ENCODE peak calls at places on chromosomes 7 and 10, in nine cellular contexts. B is EH; X is neural crest cell; Z is CD14-positive monocyte; D is NCI-H1417; W is psoas muscle; P is posterior cingulate gyrus; S is stimulated activated CD4-positive, alpha-beta T cell treated with anti-CD3 and anti-CD28 coated beads, TNF-alpha, amount 100 ng/mL, for 4 hours; A is GM13977. Y is an unnamed sample.

GRCh38 chr7:55020481-55020871 is 1.7 kb downstream of the EGFR start:
- DNase-seq in X (no peak), B (no peak), D (no peak), S (no peak), A (no peak), W (peak), Z (no peak), P (no peak), Y (peak)

GRCh38 chr7:1163121-1163520 is 3.1 kb upstream of the ZFAND2A start:
- DNase-seq in X (no peak), B (no peak), Z (no peak), P (no peak), D (no peak), S (no peak), A (no peak), W (no peak), Y (no peak)

GRCh38 chr7:96116173-96116572 is 205.7 kb downstream of the SLC25A13 start:
- DNase-seq in S (no peak), B (no peak), P (no peak), X (no peak), A (no peak), W (no peak), D (no peak), Z (no peak), Y (no peak)

GRCh38 chr7:107658467-107658866 is 2.2 kb upstream of the SLC26A4 start:
- DNase-seq in Z (no peak), X (no peak), B (no peak), W (no peak), P (no peak), S (no peak), D (no peak), A (no peak), Y (no peak)

GRCh38 chr10:31926765-31927596 is 1.6 kb downstream of the ARHGAP12 start:
- DNase-seq in S (no peak), A (no peak), P (no peak), D (no peak), B (peak), W (no peak), Z (no peak), X (no peak), Y (no peak)

GRCh38 chr7:123966936-123967335 is 41.9 kb downstream of the SPAM1 start:
- DNase-seq in W (no peak), Z (no peak), B (no peak), P (no peak), A (no peak), S (no peak), D (peak), X (no peak), Y (no peak)

GRCh38 chr7:158957921-158958471 is 101.6 kb downstream of the DYNC2I1 start:
- DNase-seq in A (no peak), D (peak), B (no peak), S (no peak), W (no peak), X (no peak), P (no peak), Z (no peak), Y (no peak)

GRCh38 chr7:110003827-110004226 is 1087.1 kb upstream of the LRRN3 start:
- DNase-seq in P (no peak), S (no peak), B (no peak), W (no peak), D (no peak), Z (no peak), A (no peak), X (no peak), Y (no peak)

GRCh38 chr7:155407799-155408198 is 50.1 kb upstream of the EN2 start:
- DNase-seq in W (no peak), S (no peak), P (no peak), X (no peak), Z (no peak), B (no peak), A (no peak), D (no peak), Y (no peak)

GRCh38 chr10:53072144-53072543 is 299.6 kb upstream of the MBL2 start:
- DNase-seq in A (no peak), P (no peak), W (no peak), B (no peak), D (no peak), Z (no peak), X (no peak), S (no peak), Y (no peak)

GRCh38 chr7:124930655-124931597 is 1.3 kb upstream of the POT1 start:
- DNase-seq in B (no peak), P (no peak), Z (no peak), W (peak), D (no peak), X (no peak), S (no peak), A (no peak), Y (no peak)

GRCh38 chr10:119049777-119050176 is 20.3 kb downstream of the NANOS1 start:
- DNase-seq in D (no peak), Z (no peak), X (no peak), A (no peak), B (no peak), P (no peak), W (no peak), S (no peak), Y (no peak)

GRCh38 chr7:15402436-15403136 is 159.2 kb downstream of the AGMO start:
- DNase-seq in X (no peak), B (no peak), A (no peak), S (no peak), D (no peak), W (no peak), Z (no peak), P (no peak), Y (no peak)

GRCh38 chr10:99551158-99551557 is 18.4 kb downstream of the NKX2-3 start:
- DNase-seq in W (no peak), S (no peak), A (no peak), P (no peak), B (peak), D (peak), Z (no peak), X (no peak), Y (peak)

GRCh38 chr10:115604627-115605026 is 511.5 kb downstream of the ATRNL1 start:
- DNase-seq in B (no peak), A (no peak), D (no peak), Z (no peak), W (no peak), S (no peak), P (no peak), X (no peak), Y (no peak)

GRCh38 chr7:152462995-152463713 is 27.4 kb upstream of the KMT2C start:
- DNase-seq in P (peak), A (no peak), W (no peak), Z (no peak), X (no peak), D (peak), B (peak), S (no peak), Y (no peak)

GRCh38 chr10:119669975-119670640 is 18.9 kb downstream of the BAG3 start:
- DNase-seq in D (no peak), P (no peak), X (no peak), A (no peak), W (peak), B (no peak), S (no peak), Z (no peak), Y (peak)

GRCh38 chr10:52818019-52818418 is 45.4 kb upstream of the MBL2 start:
- DNase-seq in B (peak), W (no peak), S (no peak), A (peak), Z (no peak), X (no peak), D (peak), P (no peak), Y (no peak)

GRCh38 chr10:118926441-118926840 is 103.1 kb upstream of the NANOS1 start:
- DNase-seq in A (no peak), Z (no peak), B (no peak), P (no peak), D (no peak), W (no peak), X (no peak), S (no peak), Y (no peak)

GRCh38 chr7:81162234-81162633 is 243.4 kb upstream of the SEMA3C start:
- DNase-seq in Z (no peak), X (no peak), D (no peak), W (no peak), A (no peak), S (no peak), B (no peak), P (no peak), Y (no peak)

GRCh38 chr7:23184709-23185354 is 3.0 kb downstream of the NUP42 start:
- DNase-seq in S (no peak), Z (no peak), B (peak), W (no peak), A (no peak), D (peak), P (peak), X (peak), Y (no peak)

GRCh38 chr7:141511370-141512335 is 39.6 kb upstream of the AGK start:
- DNase-seq in S (no peak), X (no peak), B (no peak), Z (no peak), A (no peak), W (peak), P (peak), D (peak), Y (no peak)

GRCh38 chr10:58625070-58625469 is 112.4 kb downstream of the BICC1 start:
- DNase-seq in A (no peak), B (peak), Z (no peak), W (no peak), D (no peak), S (no peak), P (no peak), X (no peak), Y (no peak)

GRCh38 chr7:73712773-73713172 is 6.7 kb downstream of the STX1A start:
- DNase-seq in D (no peak), W (no peak), S (no peak), P (no peak), B (no peak), Z (no peak), A (no peak), X (no peak), Y (no peak)

GRCh38 chr7:55026867-55027490 is 8.2 kb downstream of the EGFR start:
- DNase-seq in P (no peak), W (no peak), A (no peak), B (peak), S (no peak), X (no peak), Z (no peak), D (no peak), Y (peak)

GRCh38 chr7:34057956-34058355 is 152.6 kb downstream of the BMPER start:
- DNase-seq in W (no peak), S (no peak), D (no peak), Z (no peak), A (no peak), X (no peak), P (no peak), B (peak), Y (no peak)

GRCh38 chr7:51590746-51591145 is 274.1 kb upstream of the COBL start:
- DNase-seq in W (no peak), Z (no peak), B (no peak), D (no peak), P (no peak), X (no peak), S (no peak), A (no peak), Y (no peak)

GRCh38 chr7:140680886-140681285 is 8.1 kb downstream of the ADCK2 start:
- DNase-seq in P (no peak), D (no peak), B (no peak), S (no peak), W (no peak), Z (no peak), X (no peak), A (no peak), Y (no peak)

GRCh38 chr7:83211685-83212084 is 49.0 kb upstream of the PCLO start:
- DNase-seq in Z (no peak), S (no peak), A (no peak), W (no peak), D (no peak), P (no peak), B (no peak), X (no peak), Y (no peak)

GRCh38 chr10:73131295-73131694 is 21.0 kb downstream of the NUDT13 start:
- DNase-seq in P (no peak), W (no peak), D (peak), X (no peak), Z (no peak), A (no peak), B (peak), S (no peak), Y (no peak)

GRCh38 chr7:4807708-4808420 is 32.4 kb downstream of the AP5Z1 start:
- DNase-seq in B (no peak), A (no peak), Z (no peak), X (no peak), D (no peak), W (no peak), S (no peak), P (no peak), Y (no peak)